ENCODE peak calls at places on chromosomes 12 and 14, in four cellular contexts. T, U, C and I are unnamed samples.

GRCh38 chr12:92914170-92914569 is 14.9 kb downstream of the EEA1 start:
- DNase-seq in T (no peak), U (no peak), C (no peak), I (no peak)

GRCh38 chr12:127632431-127632830 is 634.5 kb upstream of the TMEM132C start:
- DNase-seq in T (no peak), U (no peak), C (no peak), I (no peak)

GRCh38 chr14:68788275-68789001 is 4.4 kb downstream of the ZFP36L1 start:
- DNase-seq in T (no peak), U (no peak), C (no peak), I (no peak)

GRCh38 chr14:61933021-61933420 is 170.8 kb downstream of the SNAPC1 start:
- DNase-seq in T (peak; percentile 42), U (no peak), C (no peak), I (no peak)

GRCh38 chr12:91007531-91008290 is 2.9 kb upstream of the EPYC start:
- DNase-seq in T (no peak), U (no peak), C (no peak), I (no peak)

GRCh38 chr14:90900712-90901111 is 84.5 kb upstream of the TTC7B start:
- DNase-seq in T (no peak), U (no peak), C (no peak), I (no peak)

GRCh38 chr14:101709533-101709881 is 52.0 kb upstream of the PPP2R5C start:
- DNase-seq in T (no peak), U (no peak), C (no peak), I (no peak)

GRCh38 chr14:20609215-20610001 is 18.2 kb upstream of the RNASE12 start:
- DNase-seq in T (peak; percentile 90), U (peak; percentile 58), C (peak; percentile 33), I (peak; percentile 81)

GRCh38 chr12:132246997-132247717 is 82.2 kb downstream of the GALNT9 start:
- DNase-seq in T (no peak), U (no peak), C (no peak), I (no peak)

GRCh38 chr12:20716037-20716436 is 20.9 kb downstream of the SLCO1C1 start:
- DNase-seq in T (no peak), U (no peak), C (peak; percentile 48), I (no peak)

GRCh38 chr12:91072931-91073330 is 15.1 kb upstream of the KERA start:
- DNase-seq in T (peak; percentile 7), U (no peak), C (no peak), I (no peak)

GRCh38 chr12:38662851-38663250 is 242.5 kb downstream of the CPNE8 start:
- DNase-seq in T (no peak), U (no peak), C (no peak), I (no peak)